ENCODE peak calls at places on chromosomes 5 and 9, in eight cellular contexts. One of them, this sample, is unnamed.

GRCh38 chr5:144198386-144198785 is 27.7 kb downstream of the KCTD16 start:
- DNase-seq in caudate nucleus: no peak
- DNase-seq in brain pericyte: no peak
- DNase-seq in HFFc6: peak
- DNase-seq in activated T-cell treated with anti-CD3 and anti-CD28 coated beads, Interleukin-2, amount 50 U/mL, for 1 hour: no peak
- DNase-seq in stimulated activated CD8-positive, alpha-beta memory T cell treated with anti-CD3 and anti-CD28 coated beads, Interleukin-15, amount 100 ng/mL, for 4 hours: no peak
- DNase-seq in H1: no peak
- DNase-seq in hypothalamus: no peak
- DNase-seq in this sample: peak

GRCh38 chr9:31908158-31908890 is 476.1 kb upstream of the ACO1 start:
- DNase-seq in caudate nucleus: no peak
- DNase-seq in brain pericyte: no peak
- DNase-seq in HFFc6: peak
- DNase-seq in activated T-cell treated with anti-CD3 and anti-CD28 coated beads, Interleukin-2, amount 50 U/mL, for 1 hour: no peak
- DNase-seq in stimulated activated CD8-positive, alpha-beta memory T cell treated with anti-CD3 and anti-CD28 coated beads, Interleukin-15, amount 100 ng/mL, for 4 hours: no peak
- DNase-seq in H1: no peak
- DNase-seq in hypothalamus: no peak
- DNase-seq in this sample: peak

GRCh38 chr9:13386935-13387667 is 107.6 kb upstream of the MPDZ start:
- DNase-seq in caudate nucleus: no peak
- DNase-seq in brain pericyte: no peak
- DNase-seq in HFFc6: peak
- DNase-seq in activated T-cell treated with anti-CD3 and anti-CD28 coated beads, Interleukin-2, amount 50 U/mL, for 1 hour: no peak
- DNase-seq in stimulated activated CD8-positive, alpha-beta memory T cell treated with anti-CD3 and anti-CD28 coated beads, Interleukin-15, amount 100 ng/mL, for 4 hours: no peak
- DNase-seq in H1: no peak
- DNase-seq in hypothalamus: no peak
- DNase-seq in this sample: no peak

GRCh38 chr5:118326496-118327045 is 661.8 kb downstream of the DTWD2 start:
- DNase-seq in caudate nucleus: no peak
- DNase-seq in brain pericyte: peak
- DNase-seq in HFFc6: no peak
- DNase-seq in activated T-cell treated with anti-CD3 and anti-CD28 coated beads, Interleukin-2, amount 50 U/mL, for 1 hour: no peak
- DNase-seq in stimulated activated CD8-positive, alpha-beta memory T cell treated with anti-CD3 and anti-CD28 coated beads, Interleukin-15, amount 100 ng/mL, for 4 hours: no peak
- DNase-seq in H1: no peak
- DNase-seq in hypothalamus: no peak
- DNase-seq in this sample: peak

GRCh38 chr5:1523793-1524480 is at the start of gene LPCAT1:
- DNase-seq in caudate nucleus: no peak
- DNase-seq in brain pericyte: no peak
- DNase-seq in HFFc6: peak
- DNase-seq in activated T-cell treated with anti-CD3 and anti-CD28 coated beads, Interleukin-2, amount 50 U/mL, for 1 hour: peak
- DNase-seq in stimulated activated CD8-positive, alpha-beta memory T cell treated with anti-CD3 and anti-CD28 coated beads, Interleukin-15, amount 100 ng/mL, for 4 hours: peak
- DNase-seq in H1: peak
- DNase-seq in hypothalamus: peak
- DNase-seq in this sample: peak

GRCh38 chr9:121681404-121681803 is 30.0 kb downstream of the DAB2IP start:
- DNase-seq in caudate nucleus: no peak
- DNase-seq in brain pericyte: no peak
- DNase-seq in HFFc6: no peak
- DNase-seq in activated T-cell treated with anti-CD3 and anti-CD28 coated beads, Interleukin-2, amount 50 U/mL, for 1 hour: no peak
- DNase-seq in stimulated activated CD8-positive, alpha-beta memory T cell treated with anti-CD3 and anti-CD28 coated beads, Interleukin-15, amount 100 ng/mL, for 4 hours: no peak
- DNase-seq in H1: no peak
- DNase-seq in hypothalamus: no peak
- DNase-seq in this sample: no peak

GRCh38 chr9:93672622-93673270 is 96.4 kb downstream of the PHF2 start:
- DNase-seq in caudate nucleus: no peak
- DNase-seq in brain pericyte: no peak
- DNase-seq in HFFc6: no peak
- DNase-seq in activated T-cell treated with anti-CD3 and anti-CD28 coated beads, Interleukin-2, amount 50 U/mL, for 1 hour: no peak
- DNase-seq in stimulated activated CD8-positive, alpha-beta memory T cell treated with anti-CD3 and anti-CD28 coated beads, Interleukin-15, amount 100 ng/mL, for 4 hours: no peak
- DNase-seq in H1: no peak
- DNase-seq in hypothalamus: no peak
- DNase-seq in this sample: no peak

GRCh38 chr9:95174038-95174437 is 143.5 kb downstream of the FANCC start:
- DNase-seq in caudate nucleus: no peak
- DNase-seq in brain pericyte: no peak
- DNase-seq in HFFc6: no peak
- DNase-seq in activated T-cell treated with anti-CD3 and anti-CD28 coated beads, Interleukin-2, amount 50 U/mL, for 1 hour: no peak
- DNase-seq in stimulated activated CD8-positive, alpha-beta memory T cell treated with anti-CD3 and anti-CD28 coated beads, Interleukin-15, amount 100 ng/mL, for 4 hours: no peak
- DNase-seq in H1: no peak
- DNase-seq in hypothalamus: no peak
- DNase-seq in this sample: no peak

This sample was measured in A172.